ENCODE peak calls at places on chromosomes 13 and 19, in eight cellular contexts. L is epithelial cell of esophagus, A is progenitor cell of endocrine pancreas, B is cardiac muscle cell, Q is stomach, U is transverse colon, W is hepatocyte, G is GM12865. S is an unnamed sample.

GRCh38 chr19:30861896-30862295 is 487.3 kb downstream of the TSHZ3 start:
- DNase-seq in U (no peak), G (no peak), Q (no peak), B (no peak), W (no peak), L (no peak), A (no peak), S (no peak)

GRCh38 chr13:110639935-110640334 is 24.6 kb downstream of the NAXD start:
- DNase-seq in U (no peak), Q (no peak), W (no peak), G (no peak), B (no peak), A (no peak), L (no peak), S (no peak)

GRCh38 chr13:111460548-111461444 is 140.4 kb downstream of the TEX29 start:
- DNase-seq in W (peak), G (peak), Q (no peak), A (no peak), U (peak), L (peak), B (peak), S (peak)

GRCh38 chr13:100394005-100394695 is 194.4 kb downstream of the GGACT start:
- DNase-seq in Q (no peak), B (no peak), U (no peak), L (no peak), W (no peak), G (peak), A (no peak), S (peak)

GRCh38 chr13:46172531-46172991 is 9.4 kb downstream of the LCP1 start:
- DNase-seq in B (no peak), L (no peak), G (peak), A (no peak), U (peak), Q (no peak), W (no peak), S (no peak)

GRCh38 chr13:44350775-44351504 is 22.7 kb upstream of the SERP2 start:
- DNase-seq in L (peak), W (no peak), Q (no peak), G (no peak), U (no peak), A (no peak), B (no peak), S (no peak)

GRCh38 chr13:85347251-85347650 is 452.0 kb downstream of the SLITRK6 start:
- DNase-seq in A (no peak), G (no peak), W (no peak), L (no peak), B (no peak), U (no peak), Q (no peak), S (no peak)

GRCh38 chr19:2047076-2047448 is 4.0 kb downstream of the MKNK2 start:
- DNase-seq in L (no peak), G (peak), U (no peak), B (no peak), W (no peak), A (no peak), Q (no peak), S (no peak)

GRCh38 chr13:86052141-86052540 is 252.9 kb upstream of the SLITRK6 start:
- DNase-seq in Q (no peak), W (no peak), B (no peak), U (no peak), L (no peak), A (no peak), G (no peak), S (no peak)

GRCh38 chr13:69485991-69486592 is 621.5 kb upstream of the ATXN8OS start:
- DNase-seq in U (no peak), B (no peak), G (no peak), A (no peak), L (no peak), Q (no peak), W (no peak), S (no peak)
- TF ChIP-seq CTCF in U (no peak), B (no peak), G (no peak), A (no peak), L (no peak), Q (no peak), W (no peak), S (no peak)

DNA sequence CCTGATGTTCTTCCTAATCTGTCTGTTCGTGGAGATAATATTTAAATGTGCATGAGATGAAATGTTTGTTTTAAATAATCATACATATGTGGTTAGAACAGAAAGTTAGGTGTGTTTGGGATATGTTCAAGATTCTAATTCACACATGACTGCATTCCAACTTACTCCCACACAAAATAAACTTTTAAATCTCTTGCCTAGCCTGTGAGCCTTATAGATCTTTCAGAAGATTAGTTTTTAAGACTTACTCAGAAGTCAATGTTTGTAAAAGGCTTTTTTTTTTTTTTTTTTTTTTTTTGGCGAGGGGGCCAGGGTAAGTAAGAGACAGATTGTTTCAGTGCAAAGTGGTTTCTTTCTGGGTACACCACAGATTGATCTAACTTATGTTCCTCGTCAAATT is 39.0 kb downstream of the GPR180 start:
- DNase-seq in W (no peak), B (no peak), L (peak), U (no peak), A (no peak), G (no peak), Q (no peak), S (no peak)
- TF ChIP-seq CTCF in W (no peak), B (no peak), L (no peak), U (no peak), A (no peak), G (no peak), Q (no peak), S (no peak)

GRCh38 chr13:23634897-23635296 is 64.7 kb downstream of the TNFRSF19 start:
- DNase-seq in U (no peak), G (no peak), Q (no peak), L (no peak), B (no peak), A (no peak), W (no peak), S (no peak)
- TF ChIP-seq CTCF in U (no peak), G (no peak), Q (no peak), L (no peak), B (no peak), A (peak), W (no peak), S (no peak)

DNA sequence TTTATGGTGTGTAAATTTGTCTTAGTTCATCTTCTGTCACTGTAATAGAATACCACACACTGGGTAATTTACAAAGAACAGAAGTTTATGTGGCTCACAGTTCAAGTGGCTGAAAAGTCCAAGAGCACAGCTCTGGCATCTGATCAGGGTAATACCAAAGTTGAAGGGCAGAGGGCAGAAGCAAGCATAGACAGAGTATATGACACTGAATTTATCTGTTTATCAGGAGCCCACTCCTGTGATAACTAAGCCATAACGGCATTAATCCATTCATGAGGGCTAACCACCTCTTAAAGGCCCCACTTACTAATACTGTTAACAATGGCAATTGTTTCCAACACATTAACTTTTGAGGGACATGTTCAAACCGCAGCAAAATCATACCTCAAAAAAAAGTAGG is 4.0 kb upstream of the RFXAP start:
- DNase-seq in Q (no peak), A (no peak), B (no peak), W (no peak), U (no peak), L (no peak), G (peak), S (no peak)
- TF ChIP-seq CTCF in Q (no peak), A (peak), B (peak), W (peak), U (no peak), L (peak), G (peak), S (peak)

GRCh38 chr19:4208385-4209094 is 20.8 kb upstream of the EBI3 start:
- DNase-seq in Q (no peak), A (no peak), W (peak), B (no peak), U (peak), L (peak), G (no peak), S (no peak)
- TF ChIP-seq CTCF in Q (no peak), A (peak), W (peak), B (peak), U (peak), L (peak), G (peak), S (peak)

S was measured in AG09319.